ENCODE peak calls at places on chromosomes 5 and 9, in five cellular contexts. One of them, this sample, is unnamed.

GRCh38 chr5:31355337-31355736 is 161.9 kb downstream of the CDH6 start:
- DNase-seq in left colon: peak; percentile 44
- DNase-seq in left ventricle myocardium inferior: no peak
- DNase-seq in choroid plexus epithelial cell: peak; percentile 5
- DNase-seq in stimulated activated CD4-positive, alpha-beta T cell treated with anti-CD3 and anti-CD28 coated beads, Interleukin-1b, Interleukin-23, amount 100 ng/mL, for 1 hour: no peak
- DNase-seq in this sample: no peak

GRCh38 chr5:170148430-170149205 is 42.9 kb downstream of the FOXI1 start:
- DNase-seq in stimulated activated CD4-positive, alpha-beta T cell treated with anti-CD3 and anti-CD28 coated beads, Interleukin-1b, Interleukin-23, amount 100 ng/mL, for 1 hour: no peak
- DNase-seq in left ventricle myocardium inferior: no peak
- DNase-seq in left colon: no peak
- DNase-seq in choroid plexus epithelial cell: no peak
- DNase-seq in this sample: no peak

GRCh38 chr9:89489548-89490527 is 8.1 kb downstream of the SEMA4D start:
- DNase-seq in choroid plexus epithelial cell: peak; percentile 16
- DNase-seq in left colon: no peak
- DNase-seq in left ventricle myocardium inferior: no peak
- DNase-seq in stimulated activated CD4-positive, alpha-beta T cell treated with anti-CD3 and anti-CD28 coated beads, Interleukin-1b, Interleukin-23, amount 100 ng/mL, for 1 hour: no peak
- DNase-seq in this sample: no peak

GRCh38 chr9:78235296-78235770 is 542 bp upstream of the CEP78 start:
- DNase-seq in left colon: no peak
- DNase-seq in choroid plexus epithelial cell: peak; percentile 69
- DNase-seq in stimulated activated CD4-positive, alpha-beta T cell treated with anti-CD3 and anti-CD28 coated beads, Interleukin-1b, Interleukin-23, amount 100 ng/mL, for 1 hour: no peak
- DNase-seq in left ventricle myocardium inferior: no peak
- DNase-seq in this sample: no peak

GRCh38 chr5:83397658-83398057 is 73.9 kb upstream of the VCAN start:
- DNase-seq in left ventricle myocardium inferior: no peak
- DNase-seq in left colon: no peak
- DNase-seq in stimulated activated CD4-positive, alpha-beta T cell treated with anti-CD3 and anti-CD28 coated beads, Interleukin-1b, Interleukin-23, amount 100 ng/mL, for 1 hour: no peak
- DNase-seq in choroid plexus epithelial cell: no peak
- DNase-seq in this sample: no peak

GRCh38 chr5:73213566-73213998 is 40.6 kb downstream of the TMEM174 start:
- DNase-seq in stimulated activated CD4-positive, alpha-beta T cell treated with anti-CD3 and anti-CD28 coated beads, Interleukin-1b, Interleukin-23, amount 100 ng/mL, for 1 hour: no peak
- DNase-seq in left colon: no peak
- DNase-seq in choroid plexus epithelial cell: peak; percentile 93
- DNase-seq in left ventricle myocardium inferior: no peak
- DNase-seq in this sample: no peak

GRCh38 chr9:94680020-94680419 is 40.7 kb upstream of the FBP1 start:
- DNase-seq in left colon: no peak
- DNase-seq in left ventricle myocardium inferior: no peak
- DNase-seq in choroid plexus epithelial cell: no peak
- DNase-seq in stimulated activated CD4-positive, alpha-beta T cell treated with anti-CD3 and anti-CD28 coated beads, Interleukin-1b, Interleukin-23, amount 100 ng/mL, for 1 hour: no peak
- DNase-seq in this sample: no peak

GRCh38 chr9:129558063-129558550 is 62.8 kb downstream of the C9orf50 start:
- DNase-seq in stimulated activated CD4-positive, alpha-beta T cell treated with anti-CD3 and anti-CD28 coated beads, Interleukin-1b, Interleukin-23, amount 100 ng/mL, for 1 hour: no peak
- DNase-seq in left colon: no peak
- DNase-seq in left ventricle myocardium inferior: no peak
- DNase-seq in choroid plexus epithelial cell: no peak
- DNase-seq in this sample: no peak

GRCh38 chr5:139456776-139457175 is 5.8 kb downstream of the ECSCR start:
- DNase-seq in left ventricle myocardium inferior: no peak
- DNase-seq in choroid plexus epithelial cell: no peak
- DNase-seq in stimulated activated CD4-positive, alpha-beta T cell treated with anti-CD3 and anti-CD28 coated beads, Interleukin-1b, Interleukin-23, amount 100 ng/mL, for 1 hour: no peak
- DNase-seq in left colon: no peak
- DNase-seq in this sample: no peak

GRCh38 chr5:121693864-121694263 is 157.8 kb upstream of the FTMT start:
- DNase-seq in left ventricle myocardium inferior: no peak
- DNase-seq in stimulated activated CD4-positive, alpha-beta T cell treated with anti-CD3 and anti-CD28 coated beads, Interleukin-1b, Interleukin-23, amount 100 ng/mL, for 1 hour: no peak
- DNase-seq in choroid plexus epithelial cell: no peak
- DNase-seq in left colon: no peak
- DNase-seq in this sample: no peak